ENCODE peak calls at places on chromosomes 16 and 17, in five cellular contexts. W is pancreas; F is endothelial cell; P is CD8-positive, alpha-beta T cell; T is HL-60. S is an unnamed sample.

GRCh38 chr17:42679492-42680330 is 1.9 kb downstream of the CCR10 start:
- DNase-seq in W (peak; percentile 68), F (peak; percentile 86), P (peak; percentile 63), T (peak; percentile 77), S (peak; percentile 90)

GRCh38 chr16:89708481-89708931 is 7.0 kb upstream of the SPATA2L start:
- DNase-seq in W (no peak), F (no peak), P (no peak), T (no peak), S (no peak)

GRCh38 chr17:18235743-18236256 is 10.4 kb downstream of the LLGL1 start:
- DNase-seq in W (no peak), F (no peak), P (no peak), T (no peak), S (no peak)

GRCh38 chr16:14244344-14245010 is 173.4 kb downstream of the MRTFB start:
- DNase-seq in W (no peak), F (no peak), P (no peak), T (no peak), S (no peak)

GRCh38 chr16:15542261-15542660 is 100.7 kb downstream of the MARF1 start:
- DNase-seq in W (no peak), F (no peak), P (no peak), T (no peak), S (peak; percentile 29)

GRCh38 chr16:87764600-87765472 is 950 bp downstream of the KLHDC4 start:
- DNase-seq in W (no peak), F (no peak), P (peak; percentile 76), T (no peak), S (no peak)

GRCh38 chr16:87318158-87318644 is 1.0 kb upstream of the C16orf95 start:
- DNase-seq in W (no peak), F (no peak), P (no peak), T (no peak), S (no peak)

GRCh38 chr17:50037321-50038107 is 18.4 kb upstream of the ITGA3 start:
- DNase-seq in W (peak; percentile 58), F (no peak), P (no peak), T (no peak), S (no peak)

GRCh38 chr16:69724981-69725479 is 1.3 kb downstream of the NQO1 start:
- DNase-seq in W (no peak), F (no peak), P (no peak), T (no peak), S (no peak)

GRCh38 chr17:19242926-19243325 is 5.8 kb downstream of the EPN2 start:
- DNase-seq in W (no peak), F (no peak), P (no peak), T (no peak), S (no peak)

GRCh38 chr17:3851461-3852100 is 5.5 kb upstream of the NCBP3 start:
- DNase-seq in W (no peak), F (no peak), P (no peak), T (no peak), S (no peak)

GRCh38 chr16:6684076-6684673 is 648.5 kb upstream of the RBFOX1 start:
- DNase-seq in W (no peak), F (peak; percentile 23), P (no peak), T (peak; percentile 1), S (peak; percentile 24)

GRCh38 chr16:81470796-81471636 is 26.4 kb downstream of the CMIP start:
- DNase-seq in W (no peak), F (no peak), P (no peak), T (no peak), S (no peak)

GRCh38 chr17:27247071-27247957 is 46.6 kb upstream of the WSB1 start:
- DNase-seq in W (peak; percentile 70), F (no peak), P (no peak), T (no peak), S (no peak)

GRCh38 chr16:86928517-86929148 is 350.3 kb downstream of the FOXL1 start:
- DNase-seq in W (no peak), F (no peak), P (no peak), T (no peak), S (no peak)

GRCh38 chr16:35134471-35134870 is 1675.1 kb downstream of the TP53TG3F start:
- DNase-seq in W (no peak), F (no peak), P (no peak), T (no peak), S (no peak)

GRCh38 chr16:986925-987581 is 5.5 kb downstream of the SOX8 start:
- DNase-seq in W (no peak), F (no peak), P (no peak), T (no peak), S (no peak)

GRCh38 chr17:45873728-45874127 is 20.6 kb upstream of the MAPT start:
- DNase-seq in W (no peak), F (no peak), P (no peak), T (no peak), S (peak; percentile 31)

GRCh38 chr17:77445030-77445907 is 304.5 kb downstream of the SEC14L1 start:
- DNase-seq in W (peak; percentile 48), F (no peak), P (peak; percentile 95), T (peak; percentile 96), S (no peak)

GRCh38 chr17:50027639-50028206 is 28.2 kb upstream of the ITGA3 start:
- DNase-seq in W (peak; percentile 36), F (no peak), P (no peak), T (no peak), S (no peak)

GRCh38 chr17:80720624-80721577 is 176.3 kb downstream of the RPTOR start:
- DNase-seq in W (no peak), F (peak; percentile 28), P (peak; percentile 86), T (no peak), S (no peak)

GRCh38 chr16:49269231-49269630 is 12.4 kb downstream of the CBLN1 start:
- DNase-seq in W (no peak), F (no peak), P (no peak), T (no peak), S (no peak)

GRCh38 chr17:43467981-43468541 is 15.7 kb upstream of the DHX8 start:
- DNase-seq in W (no peak), F (no peak), P (no peak), T (no peak), S (peak; percentile 49)

GRCh38 chr17:44159519-44160210 is 10.8 kb upstream of the ASB16 start:
- DNase-seq in W (no peak), F (no peak), P (no peak), T (no peak), S (no peak)

GRCh38 chr16:57092786-57093301 is 461 bp downstream of the CPNE2 start:
- DNase-seq in W (peak; percentile 47), F (peak; percentile 62), P (peak; percentile 42), T (peak; percentile 31), S (peak; percentile 58)

GRCh38 chr17:60356947-60357346 is 35.0 kb downstream of the USP32 start:
- DNase-seq in W (no peak), F (no peak), P (no peak), T (no peak), S (no peak)

GRCh38 chr17:31561469-31562412 is 170.3 kb downstream of the RAB11FIP4 start:
- DNase-seq in W (no peak), F (no peak), P (no peak), T (peak; percentile 28), S (no peak)

GRCh38 chr16:75251280-75252048 is at the start of gene BCAR1:
- DNase-seq in W (peak; percentile 89), F (peak; percentile 90), P (no peak), T (no peak), S (peak; percentile 90)

GRCh38 chr17:68790931-68791330 is 164.3 kb downstream of the ABCA8 start:
- DNase-seq in W (no peak), F (no peak), P (no peak), T (no peak), S (no peak)

GRCh38 chr17:68792873-68793272 is 162.3 kb downstream of the ABCA8 start:
- DNase-seq in W (no peak), F (no peak), P (no peak), T (no peak), S (no peak)

GRCh38 chr17:68792042-68792685 is 163.0 kb downstream of the ABCA8 start:
- DNase-seq in W (no peak), F (no peak), P (no peak), T (no peak), S (no peak)

GRCh38 chr17:68790481-68790880 is 164.7 kb downstream of the ABCA8 start:
- DNase-seq in W (no peak), F (no peak), P (no peak), T (no peak), S (no peak)

DNA sequence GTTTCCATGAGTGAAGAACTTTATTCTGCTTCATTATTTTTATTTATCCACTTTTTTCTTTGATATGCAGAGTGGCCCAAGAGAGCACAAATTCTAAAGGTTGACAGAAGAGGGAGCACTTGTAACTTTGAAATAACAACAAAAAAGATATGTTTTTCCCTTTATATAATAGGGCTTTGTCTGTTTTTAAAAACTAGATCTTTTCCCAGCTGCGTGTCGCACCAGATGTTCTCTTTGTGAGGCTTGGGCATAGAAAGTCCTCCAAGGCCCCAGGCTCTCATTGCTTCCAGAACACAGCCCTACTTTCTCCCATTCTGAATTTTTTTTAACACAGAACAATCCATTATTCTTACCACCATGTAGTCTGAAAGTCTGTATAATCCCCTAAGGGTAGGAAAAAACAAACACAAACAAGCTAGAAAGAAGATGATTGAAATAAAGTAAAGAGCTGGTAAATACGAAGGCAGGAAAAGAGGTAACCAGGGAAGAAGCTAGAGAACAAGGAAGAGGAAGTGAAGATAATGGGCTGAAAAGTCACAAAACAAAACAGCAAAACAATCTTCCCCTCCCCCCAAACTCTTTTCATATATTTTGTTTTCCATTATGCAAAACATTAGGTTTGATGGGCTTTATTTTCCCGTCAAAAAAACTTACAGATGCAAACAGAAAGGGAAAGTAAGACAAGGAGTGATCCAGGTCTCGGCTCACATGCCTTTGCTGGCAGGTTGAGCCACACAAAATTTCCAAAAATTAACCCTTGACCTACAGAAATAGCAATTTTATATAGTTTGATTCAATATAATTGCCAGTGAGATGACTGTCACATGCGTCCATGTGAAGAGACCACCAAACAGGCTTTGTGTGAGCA is 160.3 kb downstream of the ABCA8 start:
- DNase-seq in W (no peak), F (no peak), P (no peak), T (no peak), S (no peak)
- TF ChIP-seq CTCF in W (no peak), F (no peak), P (no peak), T (no peak), S (no peak)

GRCh38 chr17:15269690-15270089 is 4.6 kb upstream of the PMP22 start:
- DNase-seq in W (no peak), F (no peak), P (no peak), T (no peak), S (no peak)

GRCh38 chr17:15269087-15269486 is 4.0 kb upstream of the PMP22 start:
- DNase-seq in W (no peak), F (no peak), P (no peak), T (no peak), S (no peak)

GRCh38 chr17:15268465-15268864 is 3.3 kb upstream of the PMP22 start:
- DNase-seq in W (no peak), F (no peak), P (no peak), T (no peak), S (no peak)

GRCh38 chr17:15266325-15266950 is 1.3 kb upstream of the PMP22 start:
- DNase-seq in W (no peak), F (no peak), P (no peak), T (no peak), S (no peak)

GRCh38 chr17:15268003-15268402 is 2.9 kb upstream of the PMP22 start:
- DNase-seq in W (no peak), F (no peak), P (no peak), T (no peak), S (no peak)
- TF ChIP-seq CTCF in W (no peak), F (no peak), P (no peak), T (no peak), S (no peak)

GRCh38 chr16:60107467-60107866 is 1373.4 kb upstream of the GOT2 start:
- DNase-seq in W (no peak), F (no peak), P (no peak), T (peak; percentile 54), S (no peak)
- TF ChIP-seq CTCF in W (no peak), F (no peak), P (no peak), T (no peak), S (no peak)

GRCh38 chr17:39239640-39240314 is 14.0 kb upstream of the STAC2 start:
- DNase-seq in W (no peak), F (peak; percentile 71), P (peak; percentile 74), T (peak; percentile 46), S (peak; percentile 71)
- TF ChIP-seq CTCF in W (peak; percentile 25), F (peak; percentile 72), P (peak; percentile 80), T (peak; percentile 2), S (peak; percentile 70)